ENCODE peak calls at places on chromosomes 3 and 15, in ten cellular contexts. B is NB4, V is cardiac fibroblast, M is heart right ventricle, Z is AG04450, Q is right lobe of liver, A is left ventricle myocardium inferior, I is AG09319, F is lung, D is neural progenitor cell. J is an unnamed sample.

GRCh38 chr3:16884084-16884747 is 539 bp upstream of the PLCL2 start:
- DNase-seq in A (peak; percentile 75), I (no peak), Z (no peak), B (peak; percentile 28), V (peak; percentile 62), M (peak; percentile 74), F (no peak), Q (peak; percentile 81), D (peak; percentile 91), J (no peak)

GRCh38 chr3:31247850-31248618 is 284.7 kb upstream of the STT3B start:
- DNase-seq in F (no peak), A (no peak), Q (no peak), I (no peak), B (no peak), V (no peak), M (no peak), Z (no peak), D (no peak), J (no peak)

GRCh38 chr3:126952983-126953660 is 29.8 kb upstream of the PLXNA1 start:
- DNase-seq in D (no peak), Z (no peak), B (no peak), M (no peak), V (no peak), F (no peak), A (peak; percentile 2), I (no peak), Q (no peak), J (no peak)

GRCh38 chr3:17678116-17678741 is 64.2 kb downstream of the TBC1D5 start:
- DNase-seq in I (no peak), V (peak; percentile 36), Z (no peak), D (no peak), A (no peak), Q (no peak), B (no peak), M (no peak), F (no peak), J (peak; percentile 9)

GRCh38 chr3:46280105-46280797 is 38.0 kb downstream of the CCR3 start:
- DNase-seq in D (no peak), B (no peak), V (peak; percentile 21), M (no peak), I (no peak), Z (no peak), Q (no peak), F (peak; percentile 45), A (no peak), J (peak; percentile 16)

GRCh38 chr3:175980731-175981130 is 1121.6 kb downstream of the NAALADL2 start:
- DNase-seq in V (no peak), M (no peak), F (no peak), B (no peak), A (no peak), Z (no peak), D (no peak), I (no peak), Q (no peak), J (no peak)

GRCh38 chr3:46707601-46708011 is 6.4 kb downstream of the TMIE start:
- DNase-seq in V (no peak), B (no peak), D (no peak), F (no peak), I (no peak), A (peak; percentile 10), M (no peak), Q (peak; percentile 34), Z (no peak), J (no peak)

GRCh38 chr3:183802989-183803388 is 22.4 kb downstream of the MAP6D1 start:
- DNase-seq in F (no peak), Q (no peak), I (no peak), A (no peak), Z (no peak), V (peak; percentile 43), D (no peak), B (no peak), M (no peak), J (no peak)

GRCh38 chr3:9701006-9701405 is 2.6 kb upstream of the CPNE9 start:
- DNase-seq in D (no peak), Q (no peak), B (no peak), F (no peak), I (no peak), V (no peak), A (no peak), M (no peak), Z (no peak), J (no peak)

GRCh38 chr3:140727886-140728285 is 50.0 kb downstream of the TRIM42 start:
- DNase-seq in A (no peak), I (no peak), M (no peak), Z (no peak), Q (no peak), D (no peak), V (no peak), F (no peak), B (no peak), J (peak; percentile 21)

GRCh38 chr15:66169023-66169422 is 84.5 kb downstream of the MEGF11 start:
- DNase-seq in Q (no peak), V (no peak), I (no peak), M (no peak), B (no peak), A (no peak), Z (no peak), D (no peak), F (no peak), J (no peak)

GRCh38 chr15:66170716-66171115 is 82.8 kb downstream of the MEGF11 start:
- DNase-seq in V (no peak), Q (no peak), Z (no peak), M (no peak), A (no peak), I (no peak), D (no peak), B (no peak), F (no peak), J (no peak)

GRCh38 chr15:66170042-66170441 is 83.5 kb downstream of the MEGF11 start:
- DNase-seq in I (no peak), D (no peak), F (no peak), B (no peak), Z (no peak), M (no peak), Q (no peak), V (no peak), A (no peak), J (no peak)

GRCh38 chr15:66167854-66168253 is 85.7 kb downstream of the MEGF11 start:
- DNase-seq in A (no peak), Z (no peak), Q (no peak), V (no peak), M (no peak), F (no peak), D (no peak), B (no peak), I (no peak), J (no peak)

DNA sequence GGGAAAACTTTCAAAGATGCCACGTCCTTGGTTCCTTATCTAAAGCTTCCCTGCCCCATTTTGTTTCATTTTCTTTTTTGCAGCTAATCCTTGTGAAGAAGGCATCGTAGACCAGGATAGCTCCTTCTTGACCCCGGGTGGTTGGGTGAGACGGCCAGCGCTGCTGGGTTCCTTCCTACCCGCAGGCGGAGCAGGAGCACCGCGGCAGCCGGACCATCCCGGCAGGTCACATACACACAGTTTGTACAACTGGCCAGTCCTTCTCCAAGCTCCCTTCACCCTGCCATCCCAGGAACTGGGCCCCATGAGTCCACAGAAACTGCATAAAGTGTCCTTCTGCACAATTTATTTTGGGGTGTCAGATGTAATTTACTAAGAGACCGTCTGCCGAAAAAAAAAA is 83.9 kb downstream of the MEGF11 start:
- DNase-seq in A (no peak), Z (no peak), M (no peak), V (no peak), F (no peak), Q (no peak), I (no peak), B (no peak), D (no peak), J (no peak)
- TF ChIP-seq CTCF in A (no peak), Z (no peak), M (no peak), V (no peak), F (no peak), Q (no peak), I (no peak), B (no peak), D (no peak), J (no peak)

DNA sequence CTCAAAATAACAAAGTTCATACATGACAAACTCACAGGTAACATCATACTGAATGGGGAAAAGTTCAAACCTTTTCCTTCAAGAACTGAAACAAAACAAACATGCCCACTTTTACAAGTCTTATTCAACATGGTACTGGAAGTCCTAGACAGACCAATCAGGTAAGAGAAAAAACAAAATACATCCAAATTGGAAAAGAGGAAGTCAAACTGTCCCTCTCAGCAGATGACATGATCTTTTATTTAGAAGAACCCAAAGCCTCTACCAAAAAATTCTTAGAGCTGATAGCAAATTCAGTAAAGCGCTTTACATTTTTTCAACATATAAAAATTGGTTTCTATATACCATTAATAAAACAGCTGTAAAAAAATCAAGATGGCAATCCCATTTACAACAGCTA is 219.4 kb downstream of the STAG1 start:
- DNase-seq in A (no peak), Z (no peak), I (no peak), Q (no peak), D (no peak), M (no peak), B (no peak), V (no peak), F (no peak), J (no peak)
- TF ChIP-seq CTCF in A (no peak), Z (no peak), I (no peak), Q (no peak), D (no peak), M (no peak), B (no peak), V (no peak), F (no peak), J (no peak)

GRCh38 chr3:112302061-112302830 is 8.2 kb upstream of the SLC9C1 start:
- DNase-seq in A (no peak), Q (no peak), D (peak; percentile 57), B (no peak), F (no peak), M (no peak), V (peak; percentile 74), Z (no peak), I (no peak), J (no peak)

GRCh38 chr3:112306825-112307224 is 12.8 kb upstream of the SLC9C1 start:
- DNase-seq in A (no peak), D (no peak), Z (no peak), I (no peak), Q (no peak), B (no peak), V (no peak), F (no peak), M (no peak), J (no peak)

GRCh38 chr3:112302881-112303761 is 9.1 kb upstream of the SLC9C1 start:
- DNase-seq in Z (no peak), D (peak; percentile 92), M (no peak), B (no peak), F (no peak), Q (no peak), I (no peak), V (peak; percentile 48), A (no peak), J (no peak)

GRCh38 chr3:112303811-112304325 is 9.9 kb upstream of the SLC9C1 start:
- DNase-seq in D (peak; percentile 43), B (no peak), V (peak; percentile 48), A (no peak), M (no peak), Q (no peak), I (no peak), F (no peak), Z (no peak), J (no peak)

GRCh38 chr3:112304611-112305010 is 10.6 kb upstream of the SLC9C1 start:
- DNase-seq in A (no peak), Z (no peak), M (no peak), Q (no peak), F (no peak), D (peak; percentile 37), I (no peak), B (no peak), V (peak; percentile 40), J (no peak)
- TF ChIP-seq CTCF in A (peak; percentile 37), Z (peak; percentile 44), M (no peak), Q (no peak), F (no peak), D (peak; percentile 41), I (peak; percentile 25), B (no peak), V (peak; percentile 43), J (peak; percentile 39)

GRCh38 chr3:123724306-123724705 is 139.5 kb upstream of the HACD2 start:
- DNase-seq in M (no peak), Q (no peak), F (no peak), I (no peak), V (peak; percentile 21), Z (no peak), A (no peak), D (peak; percentile 34), B (peak; percentile 3), J (no peak)
- TF ChIP-seq CTCF in M (no peak), Q (no peak), F (no peak), I (peak; percentile 26), V (peak; percentile 33), Z (peak; percentile 61), A (no peak), D (peak; percentile 43), B (no peak), J (peak; percentile 36)